ENCODE peak calls at places on chromosomes 1 and 21, in seven cellular contexts. R is K562, L is SK-N-SH, N is HepG2, A is GM12878, X is H1, C is HCT116. B is an unnamed sample.

GRCh38 chr1:164771568-164772350 is 212.8 kb downstream of the PBX1 start:
- DNase-seq in R (peak; percentile 27), L (no peak), N (no peak), A (no peak), X (no peak), C (no peak), B (no peak)

GRCh38 chr21:41477641-41478318 is 30.2 kb downstream of the TMPRSS2 start:
- DNase-seq in R (no peak), L (no peak), N (no peak), A (no peak), X (peak; percentile 73), C (no peak), B (peak; percentile 36)

GRCh38 chr1:67713071-67713806 is 28.2 kb downstream of the GADD45A start:
- DNase-seq in R (peak; percentile 61), L (peak; percentile 85), N (peak; percentile 45), A (no peak), X (no peak), C (peak; percentile 86), B (peak; percentile 12)

GRCh38 chr21:36470294-36470693 is 9.6 kb downstream of the CLDN14 start:
- DNase-seq in R (no peak), L (no peak), N (no peak), A (no peak), X (no peak), C (no peak), B (no peak)

GRCh38 chr21:36478941-36479340 is 981 bp downstream of the CLDN14 start:
- DNase-seq in R (no peak), L (no peak), N (no peak), A (no peak), X (peak; percentile 62), C (no peak), B (peak; percentile 16)

GRCh38 chr21:22438428-22439086 is 1440.3 kb downstream of the NCAM2 start:
- DNase-seq in R (no peak), L (no peak), N (no peak), A (no peak), X (no peak), C (no peak), B (no peak)

GRCh38 chr1:224736619-224737352 is 120.7 kb downstream of the CNIH3 start:
- DNase-seq in R (peak; percentile 22), L (no peak), N (peak; percentile 10), A (peak; percentile 93), X (no peak), C (no peak), B (no peak)

GRCh38 chr1:85611390-85611789 is 30.8 kb downstream of the CCN1 start:
- DNase-seq in R (no peak), L (no peak), N (no peak), A (no peak), X (no peak), C (no peak), B (no peak)

GRCh38 chr1:163263818-163264217 is 57.9 kb upstream of the NUF2 start:
- DNase-seq in R (no peak), L (no peak), N (no peak), A (no peak), X (no peak), C (no peak), B (no peak)

GRCh38 chr1:100277866-100278265 is 11.8 kb downstream of the RTCA start:
- DNase-seq in R (no peak), L (no peak), N (no peak), A (no peak), X (no peak), C (no peak), B (peak; percentile 12)

GRCh38 chr21:41537356-41537755 is 29.4 kb upstream of the TMPRSS2 start:
- DNase-seq in R (no peak), L (no peak), N (no peak), A (no peak), X (no peak), C (no peak), B (peak; percentile 21)

GRCh38 chr1:161086457-161086856 is 2.9 kb downstream of the NECTIN4 start:
- DNase-seq in R (no peak), L (no peak), N (no peak), A (no peak), X (no peak), C (no peak), B (no peak)

GRCh38 chr1:69221492-69221990 is 346.2 kb upstream of the LRRC7 start:
- DNase-seq in R (no peak), L (peak; percentile 20), N (no peak), A (no peak), X (no peak), C (no peak), B (no peak)

GRCh38 chr1:31694910-31695300 is 8.9 kb downstream of the COL16A1 start:
- DNase-seq in R (no peak), L (no peak), N (no peak), A (no peak), X (no peak), C (no peak), B (no peak)

GRCh38 chr1:10419351-10419750 is 10.9 kb upstream of the CENPS start:
- DNase-seq in R (no peak), L (no peak), N (no peak), A (no peak), X (no peak), C (no peak), B (no peak)

GRCh38 chr1:69700770-69701169 is 133.0 kb downstream of the LRRC7 start:
- DNase-seq in R (no peak), L (no peak), N (peak; percentile 13), A (no peak), X (peak; percentile 58), C (peak; percentile 6), B (peak; percentile 43)

GRCh38 chr1:241639653-241640148 is 468 bp downstream of the CHML start:
- DNase-seq in R (peak; percentile 68), L (peak; percentile 78), N (peak; percentile 38), A (no peak), X (peak; percentile 69), C (no peak), B (peak; percentile 56)

GRCh38 chr21:20220586-20220985 is 777.6 kb upstream of the NCAM2 start:
- DNase-seq in R (peak; percentile 7), L (no peak), N (no peak), A (no peak), X (no peak), C (no peak), B (no peak)

GRCh38 chr1:1943834-1944570 is 24.9 kb upstream of the TMEM52 start:
- DNase-seq in R (peak; percentile 79), L (peak; percentile 93), N (peak; percentile 61), A (no peak), X (peak; percentile 91), C (peak; percentile 35), B (peak; percentile 57)

GRCh38 chr1:119209943-119210342 is 69.5 kb upstream of the WARS2 start:
- DNase-seq in R (no peak), L (no peak), N (no peak), A (no peak), X (no peak), C (no peak), B (no peak)
- TF ChIP-seq JUND in R (no peak), L (no peak), N (no peak), A (no peak), X (no peak), C (no peak), B (no peak)

GRCh38 chr21:21383126-21383525 is 384.9 kb downstream of the NCAM2 start:
- DNase-seq in R (no peak), L (no peak), N (no peak), A (no peak), X (no peak), C (no peak), B (no peak)
- TF ChIP-seq JUND in R (no peak), L (no peak), N (no peak), A (no peak), X (no peak), C (no peak), B (no peak)

GRCh38 chr1:109609881-109610280 is 9.5 kb downstream of the GNAT2 start:
- DNase-seq in R (no peak), L (no peak), N (no peak), A (no peak), X (no peak), C (no peak), B (no peak)
- TF ChIP-seq JUND in R (no peak), L (no peak), N (no peak), A (no peak), X (no peak), C (no peak), B (no peak)

DNA sequence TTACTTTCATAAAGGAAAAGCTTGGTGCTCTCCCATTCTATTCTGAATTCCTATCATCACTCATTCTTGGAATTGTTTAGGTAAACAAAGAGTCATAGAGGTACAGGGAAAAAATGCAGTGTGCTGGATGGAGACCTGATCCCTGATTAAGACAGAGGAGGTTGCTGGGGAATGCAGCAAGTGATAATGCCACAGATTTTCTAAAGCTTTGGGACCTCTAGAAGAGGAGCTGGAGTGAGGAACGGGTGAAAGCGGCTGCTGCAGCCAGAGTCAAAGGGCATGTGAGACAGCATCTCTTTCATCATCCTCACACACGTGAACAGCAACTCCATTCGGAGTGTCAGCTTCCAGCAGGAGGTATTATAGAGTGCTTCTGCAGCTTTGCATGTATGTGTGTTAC is 54.9 kb upstream of the DIPK1A start:
- DNase-seq in R (no peak), L (no peak), N (peak; percentile 5), A (no peak), X (no peak), C (no peak), B (no peak)
- TF ChIP-seq JUND in R (no peak), L (no peak), N (no peak), A (no peak), X (no peak), C (no peak), B (no peak)